ENCODE peak calls at places on chromosomes 2 and 18, in eight cellular contexts. A, P, U, J, I, N, E and F are unnamed samples.

GRCh38 chr2:234964631-234965461 is 13.0 kb downstream of the SH3BP4 start:
- DNase-seq in E (no peak), U (peak; percentile 40), J (no peak), P (no peak), N (no peak), A (no peak), I (no peak), F (no peak)

GRCh38 chr2:60094450-60094929 is 459.0 kb downstream of the BCL11A start:
- DNase-seq in I (no peak), A (no peak), U (no peak), J (no peak), P (no peak), N (no peak), E (no peak), F (no peak)

GRCh38 chr2:42793314-42794270 is 1.2 kb upstream of the HAAO start:
- DNase-seq in N (no peak), J (peak; percentile 48), P (no peak), E (no peak), U (no peak), I (no peak), A (peak; percentile 28), F (peak; percentile 52)

GRCh38 chr2:44655401-44655864 is 286.1 kb upstream of the SIX3 start:
- DNase-seq in P (no peak), I (no peak), A (no peak), U (peak; percentile 61), E (peak; percentile 24), J (no peak), N (no peak), F (no peak)

GRCh38 chr2:121303531-121304263 is 18.7 kb upstream of the TFCP2L1 start:
- DNase-seq in E (no peak), P (no peak), I (no peak), A (no peak), U (peak; percentile 9), J (no peak), N (no peak), F (no peak)

GRCh38 chr2:64574871-64575270 is 50.7 kb downstream of the AFTPH start:
- DNase-seq in A (no peak), J (no peak), I (no peak), N (no peak), P (no peak), U (no peak), E (no peak), F (no peak)

GRCh38 chr18:61929881-61930640 is 37.3 kb upstream of the RNF152 start:
- DNase-seq in J (no peak), N (no peak), E (no peak), P (no peak), I (no peak), U (no peak), A (no peak), F (no peak)

GRCh38 chr2:178843688-178844087 is 36.5 kb upstream of the TTN start:
- DNase-seq in N (no peak), U (no peak), P (no peak), E (no peak), A (no peak), J (no peak), I (no peak), F (no peak)

GRCh38 chr2:47077442-47078117 is 77.5 kb downstream of the STPG4 start:
- DNase-seq in A (no peak), P (no peak), J (no peak), E (no peak), U (no peak), N (no peak), I (peak; percentile 21), F (no peak)